ENCODE peak calls at places on chromosomes 3 and 15, in nine cellular contexts. Q is PC-3; X is RWPE2; L is CD8-positive, alpha-beta T cell; W is upper lobe of right lung; K is uterus; B is neural crest cell; J is MM.1S; T is suprapubic skin. R is an unnamed sample.

GRCh38 chr3:84586427-84586826 is 372.4 kb upstream of the CADM2 start:
- DNase-seq in Q (peak), X (no peak), L (no peak), W (no peak), K (no peak), B (no peak), J (no peak), T (no peak), R (no peak)

GRCh38 chr15:51731549-51732267 is 5.7 kb downstream of the LYSMD2 start:
- DNase-seq in Q (no peak), X (no peak), L (peak), W (no peak), K (no peak), B (no peak), J (peak), T (no peak), R (no peak)

GRCh38 chr15:57167821-57168395 is 208.4 kb upstream of the CGNL1 start:
- DNase-seq in Q (no peak), X (no peak), L (no peak), W (no peak), K (no peak), B (no peak), J (no peak), T (no peak), R (no peak)

GRCh38 chr15:75363786-75364185 is 4.6 kb downstream of the MAN2C1 start:
- DNase-seq in Q (no peak), X (no peak), L (no peak), W (no peak), K (no peak), B (no peak), J (no peak), T (no peak), R (no peak)

GRCh38 chr3:172717493-172718088 is 6.7 kb upstream of the NCEH1 start:
- DNase-seq in Q (peak), X (no peak), L (no peak), W (no peak), K (no peak), B (no peak), J (peak), T (no peak), R (no peak)

GRCh38 chr3:194030372-194030771 is 105.6 kb upstream of the HES1 start:
- DNase-seq in Q (peak), X (no peak), L (no peak), W (no peak), K (no peak), B (no peak), J (peak), T (no peak), R (no peak)

GRCh38 chr15:63041982-63042878 is at the start of gene TPM1:
- DNase-seq in Q (peak), X (peak), L (no peak), W (peak), K (peak), B (peak), J (no peak), T (peak), R (peak)

GRCh38 chr3:175146258-175146657 is 287.1 kb downstream of the NAALADL2 start:
- DNase-seq in Q (peak), X (no peak), L (no peak), W (no peak), K (no peak), B (no peak), J (peak), T (no peak), R (no peak)

GRCh38 chr15:92882697-92883642 is 17.2 kb upstream of the CHD2 start:
- DNase-seq in Q (no peak), X (no peak), L (peak), W (peak), K (peak), B (no peak), J (peak), T (no peak), R (no peak)

GRCh38 chr3:12588039-12588673 is 31.3 kb downstream of the MKRN2 start:
- DNase-seq in Q (peak), X (no peak), L (no peak), W (no peak), K (no peak), B (no peak), J (no peak), T (no peak), R (no peak)

GRCh38 chr3:126837773-126838172 is 133.7 kb downstream of the CHCHD6 start:
- DNase-seq in Q (no peak), X (no peak), L (no peak), W (no peak), K (no peak), B (no peak), J (no peak), T (peak), R (no peak)

GRCh38 chr3:125229168-125229567 is 16.6 kb upstream of the SLC12A8 start:
- DNase-seq in Q (no peak), X (no peak), L (no peak), W (no peak), K (no peak), B (no peak), J (no peak), T (no peak), R (no peak)

GRCh38 chr15:63059573-63060216 is 17.1 kb downstream of the TPM1 start:
- DNase-seq in Q (no peak), X (no peak), L (no peak), W (no peak), K (no peak), B (no peak), J (no peak), T (no peak), R (no peak)

GRCh38 chr3:146160233-146160963 is 586 bp downstream of the PLOD2 start:
- DNase-seq in Q (peak), X (no peak), L (no peak), W (peak), K (peak), B (peak), J (peak), T (peak), R (peak)

GRCh38 chr3:44893097-44893496 is 18.7 kb downstream of the TGM4 start:
- DNase-seq in Q (peak), X (no peak), L (no peak), W (no peak), K (no peak), B (no peak), J (no peak), T (no peak), R (no peak)

GRCh38 chr3:481680-482079 is 285.1 kb downstream of the CHL1 start:
- DNase-seq in Q (peak), X (no peak), L (no peak), W (no peak), K (no peak), B (no peak), J (peak), T (no peak), R (no peak)

GRCh38 chr3:43752908-43753307 is 62.2 kb downstream of the ABHD5 start:
- DNase-seq in Q (no peak), X (no peak), L (no peak), W (no peak), K (no peak), B (no peak), J (no peak), T (no peak), R (no peak)

GRCh38 chr15:26682765-26683164 is 90.1 kb downstream of the GABRB3 start:
- DNase-seq in Q (no peak), X (no peak), L (no peak), W (no peak), K (no peak), B (no peak), J (no peak), T (no peak), R (no peak)
- TF ChIP-seq CTCF in Q (no peak), X (no peak), L (no peak), W (no peak), K (no peak), B (no peak), J (no peak), T (no peak), R (no peak)

GRCh38 chr15:49830411-49830810 is 209.6 kb downstream of the DTWD1 start:
- DNase-seq in Q (no peak), X (no peak), L (no peak), W (no peak), K (no peak), B (no peak), J (no peak), T (no peak), R (no peak)

GRCh38 chr15:49826640-49827281 is 205.9 kb downstream of the DTWD1 start:
- DNase-seq in Q (no peak), X (no peak), L (no peak), W (no peak), K (no peak), B (no peak), J (no peak), T (no peak), R (no peak)

GRCh38 chr15:49831206-49831965 is 210.5 kb downstream of the DTWD1 start:
- DNase-seq in Q (peak), X (peak), L (no peak), W (no peak), K (peak), B (no peak), J (no peak), T (peak), R (no peak)

GRCh38 chr15:49827311-49827710 is 206.5 kb downstream of the DTWD1 start:
- DNase-seq in Q (no peak), X (no peak), L (no peak), W (no peak), K (peak), B (no peak), J (no peak), T (no peak), R (no peak)

DNA sequence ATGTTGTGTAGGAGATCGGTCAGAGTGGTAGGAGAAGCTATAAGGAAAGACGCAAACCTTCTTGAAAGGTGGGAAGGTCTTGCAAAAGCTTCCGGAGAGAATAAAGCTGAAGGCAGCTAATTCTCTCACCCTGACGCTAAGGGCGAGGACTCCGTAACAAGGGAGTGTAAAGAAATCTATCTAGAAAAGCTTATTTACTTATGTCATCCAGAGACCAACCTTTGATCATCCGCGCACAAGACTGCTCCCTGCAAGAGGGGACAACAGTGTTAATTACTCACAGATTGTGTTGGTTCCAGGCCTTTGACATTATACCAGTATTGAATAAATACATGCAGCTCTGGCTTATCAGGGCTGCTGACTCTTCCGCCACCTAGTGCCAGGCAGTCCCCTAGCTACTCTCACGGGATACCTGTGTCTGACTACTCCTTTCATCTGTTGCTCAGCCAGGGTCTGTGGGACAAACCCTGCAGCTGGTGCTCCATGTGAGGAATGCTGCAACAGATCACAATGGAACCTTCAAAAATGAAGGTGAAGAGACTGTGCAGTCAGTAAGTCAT is 211.7 kb downstream of the DTWD1 start:
- DNase-seq in Q (peak), X (no peak), L (no peak), W (no peak), K (no peak), B (no peak), J (no peak), T (no peak), R (no peak)
- TF ChIP-seq CTCF in Q (peak), X (peak), L (no peak), W (no peak), K (no peak), B (no peak), J (peak), T (no peak), R (peak)

GRCh38 chr3:48915296-48915695 is 3.3 kb upstream of the ARIH2 start:
- DNase-seq in Q (no peak), X (no peak), L (no peak), W (no peak), K (no peak), B (no peak), J (no peak), T (peak), R (no peak)

GRCh38 chr3:48919215-48920138 is 835 bp downstream of the ARIH2 start:
- DNase-seq in Q (peak), X (no peak), L (no peak), W (no peak), K (no peak), B (no peak), J (peak), T (peak), R (no peak)

DNA sequence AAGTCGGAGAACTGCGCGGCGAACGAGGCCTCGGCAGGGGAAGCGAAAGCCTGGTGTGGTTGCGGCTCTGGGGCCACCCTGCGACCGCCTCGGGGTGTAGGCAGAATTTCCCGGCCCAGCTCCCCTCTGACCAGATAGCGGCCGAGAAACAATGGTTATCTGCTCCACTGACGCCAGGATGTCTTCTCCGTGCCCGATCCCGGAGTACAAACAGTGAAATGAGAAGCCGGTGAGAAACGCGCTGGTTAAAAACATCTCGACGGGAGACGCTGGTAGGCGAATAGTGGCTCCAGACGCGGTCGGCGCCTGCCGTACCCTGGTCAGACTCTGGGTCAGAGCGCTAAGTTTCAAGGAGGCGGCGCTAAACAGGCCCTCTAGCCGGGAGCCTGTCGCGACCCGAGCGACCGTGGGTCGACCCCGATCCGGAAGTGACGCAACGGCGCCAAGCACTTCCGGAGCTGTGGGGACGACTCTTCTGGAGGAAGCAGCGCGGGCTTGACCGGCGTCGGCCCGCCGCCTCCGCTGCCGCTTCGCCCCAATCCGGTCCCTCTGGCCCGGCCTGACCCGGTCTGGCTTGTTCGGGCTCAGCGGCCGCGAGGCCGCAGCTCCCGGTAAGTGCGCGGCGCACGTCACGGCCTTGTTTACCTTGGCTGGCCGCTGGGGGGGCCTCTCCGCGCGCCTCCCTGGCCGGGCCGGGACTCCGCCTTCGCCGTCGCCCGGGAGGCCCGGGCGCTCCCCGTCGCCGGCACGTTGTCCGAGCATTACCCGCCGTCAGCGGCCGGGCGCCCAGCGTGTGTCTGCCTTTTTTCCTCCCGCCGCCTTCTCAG is at the start of gene ARIH2:
- DNase-seq in Q (peak), X (peak), L (peak), W (peak), K (peak), B (peak), J (peak), T (peak), R (peak)
- TF ChIP-seq CTCF in Q (peak), X (peak), L (peak), W (no peak), K (peak), B (peak), J (peak), T (no peak), R (peak)

GRCh38 chr3:65666426-65667091 is 372.2 kb downstream of the MAGI1 start:
- DNase-seq in Q (peak), X (no peak), L (no peak), W (no peak), K (no peak), B (no peak), J (no peak), T (no peak), R (no peak)
- TF ChIP-seq CTCF in Q (peak), X (no peak), L (no peak), W (no peak), K (no peak), B (peak), J (no peak), T (no peak), R (no peak)

GRCh38 chr3:66138336-66139234 is 82.2 kb upstream of the SLC25A26 start:
- DNase-seq in Q (peak), X (no peak), L (no peak), W (no peak), K (peak), B (peak), J (peak), T (no peak), R (no peak)
- TF ChIP-seq CTCF in Q (peak), X (peak), L (no peak), W (peak), K (peak), B (peak), J (peak), T (peak), R (peak)

GRCh38 chr3:152471814-152472605 is 203.3 kb downstream of the MBNL1 start:
- DNase-seq in Q (peak), X (no peak), L (peak), W (no peak), K (peak), B (peak), J (peak), T (no peak), R (no peak)

GRCh38 chr3:152470095-152470494 is 201.4 kb downstream of the MBNL1 start:
- DNase-seq in Q (no peak), X (no peak), L (no peak), W (no peak), K (no peak), B (no peak), J (no peak), T (no peak), R (no peak)

GRCh38 chr3:152470893-152471292 is 202.2 kb downstream of the MBNL1 start:
- DNase-seq in Q (no peak), X (no peak), L (no peak), W (no peak), K (no peak), B (no peak), J (no peak), T (no peak), R (no peak)

GRCh38 chr3:152469238-152470025 is 200.7 kb downstream of the MBNL1 start:
- DNase-seq in Q (no peak), X (no peak), L (no peak), W (no peak), K (no peak), B (no peak), J (no peak), T (no peak), R (no peak)

GRCh38 chr3:152466784-152467183 is 198.1 kb downstream of the MBNL1 start:
- DNase-seq in Q (peak), X (no peak), L (no peak), W (no peak), K (no peak), B (no peak), J (peak), T (no peak), R (no peak)
- TF ChIP-seq CTCF in Q (peak), X (peak), L (peak), W (peak), K (peak), B (peak), J (peak), T (peak), R (peak)

GRCh38 chr3:184308744-184309143 is 5.7 kb upstream of the EIF4G1 start:
- DNase-seq in Q (no peak), X (no peak), L (no peak), W (no peak), K (no peak), B (no peak), J (no peak), T (no peak), R (no peak)
- TF ChIP-seq CTCF in Q (peak), X (no peak), L (no peak), W (no peak), K (no peak), B (no peak), J (no peak), T (no peak), R (no peak)

GRCh38 chr3:198032039-198032438 is 72.0 kb downstream of the LMLN start:
- DNase-seq in Q (no peak), X (no peak), L (no peak), W (no peak), K (no peak), B (no peak), J (no peak), T (no peak), R (no peak)

GRCh38 chr3:198032445-198032936 is 72.5 kb downstream of the LMLN start:
- DNase-seq in Q (no peak), X (no peak), L (no peak), W (no peak), K (no peak), B (no peak), J (no peak), T (no peak), R (no peak)

GRCh38 chr3:198028718-198029117 is 68.7 kb downstream of the LMLN start:
- DNase-seq in Q (peak), X (no peak), L (no peak), W (no peak), K (no peak), B (no peak), J (no peak), T (no peak), R (no peak)

GRCh38 chr3:198030125-198030524 is 70.1 kb downstream of the LMLN start:
- DNase-seq in Q (no peak), X (no peak), L (no peak), W (no peak), K (no peak), B (no peak), J (no peak), T (no peak), R (no peak)

GRCh38 chr3:198030726-198031125 is 70.7 kb downstream of the LMLN start:
- DNase-seq in Q (no peak), X (no peak), L (no peak), W (no peak), K (no peak), B (no peak), J (no peak), T (no peak), R (no peak)
- TF ChIP-seq CTCF in Q (no peak), X (no peak), L (no peak), W (no peak), K (no peak), B (no peak), J (no peak), T (no peak), R (no peak)